ENCODE peak calls at places on chromosomes 11 and 22, in eight cellular contexts. One of them, this sample, is unnamed.

GRCh38 chr11:68363771-68364170 is 51.4 kb downstream of the LRP5 start:
- DNase-seq in A549: no peak
- DNase-seq in Peyer's patch: no peak
- DNase-seq in HCT116: no peak
- DNase-seq in IMR-90: no peak
- DNase-seq in ovary: no peak
- DNase-seq in K562: no peak
- DNase-seq in spleen: no peak
- DNase-seq in this sample: peak; percentile 36

GRCh38 chr11:67406969-67407699 is 3.3 kb downstream of the TBC1D10C start:
- DNase-seq in HCT116: no peak
- DNase-seq in K562: no peak
- DNase-seq in A549: no peak
- DNase-seq in spleen: peak; percentile 83
- DNase-seq in ovary: no peak
- DNase-seq in Peyer's patch: peak; percentile 54
- DNase-seq in IMR-90: no peak
- DNase-seq in this sample: no peak

GRCh38 chr22:38956551-38956950 is 858 bp upstream of the APOBEC3A start:
- DNase-seq in A549: no peak
- DNase-seq in Peyer's patch: peak; percentile 29
- DNase-seq in K562: no peak
- DNase-seq in HCT116: no peak
- DNase-seq in IMR-90: no peak
- DNase-seq in spleen: peak; percentile 72
- DNase-seq in ovary: no peak
- DNase-seq in this sample: no peak

GRCh38 chr11:107006076-107006833 is 12.0 kb downstream of the GUCY1A2 start:
- DNase-seq in A549: no peak
- DNase-seq in IMR-90: no peak
- DNase-seq in ovary: no peak
- DNase-seq in spleen: no peak
- DNase-seq in K562: no peak
- DNase-seq in HCT116: no peak
- DNase-seq in Peyer's patch: no peak
- DNase-seq in this sample: no peak

GRCh38 chr11:2553198-2553597 is 108.4 kb downstream of the KCNQ1 start:
- DNase-seq in K562: no peak
- DNase-seq in A549: no peak
- DNase-seq in spleen: no peak
- DNase-seq in ovary: no peak
- DNase-seq in Peyer's patch: no peak
- DNase-seq in HCT116: no peak
- DNase-seq in IMR-90: no peak
- DNase-seq in this sample: no peak

GRCh38 chr22:27987557-27987956 is 68.5 kb upstream of the PITPNB start:
- DNase-seq in IMR-90: peak; percentile 93
- DNase-seq in HCT116: no peak
- DNase-seq in K562: no peak
- DNase-seq in spleen: no peak
- DNase-seq in ovary: no peak
- DNase-seq in A549: no peak
- DNase-seq in Peyer's patch: no peak
- DNase-seq in this sample: no peak

GRCh38 chr11:118912742-118913410 is 12.8 kb downstream of the BCL9L start:
- DNase-seq in spleen: peak; percentile 77
- DNase-seq in IMR-90: peak; percentile 24
- DNase-seq in ovary: peak; percentile 56
- DNase-seq in K562: no peak
- DNase-seq in HCT116: no peak
- DNase-seq in Peyer's patch: no peak
- DNase-seq in A549: peak; percentile 62
- DNase-seq in this sample: no peak

GRCh38 chr11:35906681-35907080 is 37.2 kb upstream of the LDLRAD3 start:
- DNase-seq in spleen: no peak
- DNase-seq in ovary: no peak
- DNase-seq in HCT116: no peak
- DNase-seq in K562: no peak
- DNase-seq in A549: no peak
- DNase-seq in Peyer's patch: no peak
- DNase-seq in IMR-90: no peak
- DNase-seq in this sample: no peak

GRCh38 chr11:9992306-9992705 is 301.7 kb downstream of the SBF2 start:
- DNase-seq in spleen: no peak
- DNase-seq in ovary: no peak
- DNase-seq in Peyer's patch: no peak
- DNase-seq in K562: no peak
- DNase-seq in A549: no peak
- DNase-seq in IMR-90: peak; percentile 27
- DNase-seq in HCT116: no peak
- DNase-seq in this sample: no peak

GRCh38 chr11:117424781-117425180 is 97.1 kb downstream of the CEP164 start:
- DNase-seq in IMR-90: no peak
- DNase-seq in K562: no peak
- DNase-seq in HCT116: no peak
- DNase-seq in spleen: peak; percentile 34
- DNase-seq in ovary: no peak
- DNase-seq in A549: no peak
- DNase-seq in Peyer's patch: no peak
- DNase-seq in this sample: peak; percentile 55

GRCh38 chr22:41175546-41175945 is 29.6 kb upstream of the L3MBTL2 start:
- DNase-seq in Peyer's patch: no peak
- DNase-seq in spleen: no peak
- DNase-seq in K562: no peak
- DNase-seq in HCT116: no peak
- DNase-seq in IMR-90: no peak
- DNase-seq in A549: no peak
- DNase-seq in ovary: no peak
- DNase-seq in this sample: no peak

GRCh38 chr11:16787035-16787744 is 48.7 kb downstream of the C11orf58 start:
- DNase-seq in A549: no peak
- DNase-seq in ovary: no peak
- DNase-seq in K562: no peak
- DNase-seq in HCT116: no peak
- DNase-seq in Peyer's patch: no peak
- DNase-seq in spleen: no peak
- DNase-seq in IMR-90: peak; percentile 23
- DNase-seq in this sample: no peak

DNA sequence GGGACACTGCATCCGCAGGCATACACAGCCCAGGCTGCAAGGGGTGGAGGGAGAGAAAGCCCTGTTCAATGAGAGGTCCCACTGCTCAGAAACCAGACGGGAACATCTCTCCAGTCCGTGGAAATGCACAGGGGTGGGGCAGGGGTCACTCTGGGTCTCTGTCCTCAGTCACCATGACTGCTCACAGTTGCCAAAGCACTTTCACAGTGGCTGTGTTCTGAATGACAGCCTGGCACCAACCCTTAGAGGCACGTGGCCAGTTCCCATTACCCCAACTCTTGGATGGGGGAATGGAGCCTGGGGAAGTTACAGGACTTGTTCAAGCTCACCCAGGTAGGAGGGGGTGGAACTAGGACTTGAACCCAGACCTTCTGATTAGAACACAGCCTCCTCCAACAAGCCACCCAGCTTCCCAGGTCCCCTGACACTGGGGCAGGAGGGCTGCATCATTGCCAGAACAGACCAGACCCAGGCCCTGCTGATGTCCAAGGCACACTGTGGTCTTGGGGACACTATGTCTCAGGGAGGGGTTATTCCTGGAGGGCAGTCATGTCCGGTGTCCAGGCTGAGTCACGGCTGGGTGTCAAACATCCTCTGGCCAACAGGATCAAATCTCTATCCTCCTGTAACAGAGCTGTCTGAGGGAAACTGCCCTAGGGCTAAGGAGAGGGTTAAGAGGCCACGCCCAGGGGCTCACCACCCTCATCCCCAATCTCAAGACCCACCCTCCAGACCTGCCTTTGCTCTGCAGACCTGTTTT is 8.2 kb downstream of the ZNF70 start:
- DNase-seq in Peyer's patch: no peak
- DNase-seq in spleen: no peak
- DNase-seq in K562: peak; percentile 19
- DNase-seq in HCT116: no peak
- DNase-seq in A549: no peak
- DNase-seq in ovary: no peak
- DNase-seq in IMR-90: no peak
- DNase-seq in this sample: peak; percentile 47
- TF ChIP-seq POLR2A in Peyer's patch: no peak
- TF ChIP-seq POLR2A in spleen: no peak
- TF ChIP-seq POLR2A in K562: no peak
- TF ChIP-seq POLR2A in HCT116: no peak
- TF ChIP-seq POLR2A in A549: no peak
- TF ChIP-seq POLR2A in ovary: no peak
- TF ChIP-seq POLR2A in IMR-90: no peak
- TF ChIP-seq POLR2A in this sample: no peak

GRCh38 chr11:64229090-64229958 is 1.0 kb upstream of the DNAJC4 start:
- DNase-seq in ovary: no peak
- DNase-seq in spleen: peak; percentile 83
- DNase-seq in Peyer's patch: no peak
- DNase-seq in IMR-90: no peak
- DNase-seq in K562: no peak
- DNase-seq in HCT116: no peak
- DNase-seq in A549: no peak
- DNase-seq in this sample: no peak
- H3K4me1 ChIP-seq in ovary: peaks cover 29% of the 10 kb centered on the region
- H3K4me1 ChIP-seq in spleen: peaks cover 94% of the 10 kb centered on the region
- H3K4me1 ChIP-seq in Peyer's patch: no peaks in the 10 kb centered on the region
- H3K4me1 ChIP-seq in IMR-90: peaks cover 23% of the 10 kb centered on the region
- H3K4me1 ChIP-seq in K562: peaks cover 29% of the 10 kb centered on the region
- H3K4me1 ChIP-seq in HCT116: peaks cover 28% of the 10 kb centered on the region
- H3K4me1 ChIP-seq in A549: peaks cover 48% of the 10 kb centered on the region
- H3K4me1 ChIP-seq in this sample: peaks cover 47% of the 10 kb centered on the region

GRCh38 chr11:65165847-65166317 is 4.2 kb upstream of the SPDYC start:
- DNase-seq in Peyer's patch: peak; percentile 68
- DNase-seq in A549: no peak
- DNase-seq in IMR-90: no peak
- DNase-seq in spleen: no peak
- DNase-seq in HCT116: no peak
- DNase-seq in K562: no peak
- DNase-seq in ovary: no peak
- DNase-seq in this sample: no peak
- H3K4me3 ChIP-seq in Peyer's patch: peak overlapping the region; percentile 42
- H3K4me3 ChIP-seq in A549: no peak overlapping the region
- H3K4me3 ChIP-seq in IMR-90: no peak overlapping the region
- H3K4me3 ChIP-seq in spleen: no peak overlapping the region
- H3K4me3 ChIP-seq in HCT116: no peak overlapping the region
- H3K4me3 ChIP-seq in K562: no peak overlapping the region
- H3K4me3 ChIP-seq in ovary: peak overlapping the region; percentile 2
- H3K4me3 ChIP-seq in this sample: no peak overlapping the region

DNA sequence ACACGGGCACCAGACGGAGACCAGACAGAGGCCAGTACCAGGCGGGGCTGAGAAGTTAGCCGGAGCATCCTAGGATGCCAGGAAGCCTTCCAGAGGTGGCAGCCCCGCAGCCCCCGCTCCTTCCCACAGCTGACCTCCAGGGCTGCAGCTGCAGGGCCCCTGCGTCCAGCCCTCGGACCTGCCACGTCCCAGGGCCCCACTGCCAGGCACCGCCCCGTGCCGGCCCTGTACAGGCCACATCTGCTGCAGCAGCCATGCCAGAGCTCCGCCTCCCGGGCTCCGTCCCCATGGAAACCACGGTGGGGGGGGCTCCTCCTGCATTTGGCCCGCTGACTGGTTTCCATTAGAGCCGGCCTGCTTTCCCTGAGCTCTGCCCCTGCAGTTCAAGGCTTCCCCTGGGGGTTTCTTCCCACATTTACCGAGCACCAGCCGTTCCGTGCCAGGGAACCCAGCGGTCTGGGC is 62.5 kb upstream of the PPARA start:
- DNase-seq in Peyer's patch: peak; percentile 72
- DNase-seq in spleen: peak; percentile 85
- DNase-seq in IMR-90: peak; percentile 86
- DNase-seq in ovary: peak; percentile 96
- DNase-seq in K562: peak; percentile 77
- DNase-seq in HCT116: no peak
- DNase-seq in A549: peak; percentile 67
- DNase-seq in this sample: peak; percentile 52
- TF ChIP-seq POLR2A in Peyer's patch: no peak
- TF ChIP-seq POLR2A in spleen: no peak
- TF ChIP-seq POLR2A in IMR-90: no peak
- TF ChIP-seq POLR2A in ovary: no peak
- TF ChIP-seq POLR2A in K562: no peak
- TF ChIP-seq POLR2A in HCT116: no peak
- TF ChIP-seq POLR2A in A549: no peak
- TF ChIP-seq POLR2A in this sample: no peak

GRCh38 chr11:112150517-112150916 is 13.4 kb downstream of the IL18 start:
- DNase-seq in ovary: no peak
- DNase-seq in Peyer's patch: no peak
- DNase-seq in spleen: no peak
- DNase-seq in HCT116: no peak
- DNase-seq in A549: no peak
- DNase-seq in K562: no peak
- DNase-seq in IMR-90: no peak
- DNase-seq in this sample: no peak
- H3K4me1 ChIP-seq in ovary: no peaks in the 10 kb centered on the region
- H3K4me1 ChIP-seq in Peyer's patch: no peaks in the 10 kb centered on the region
- H3K4me1 ChIP-seq in spleen: no peaks in the 10 kb centered on the region
- H3K4me1 ChIP-seq in HCT116: no peaks in the 10 kb centered on the region
- H3K4me1 ChIP-seq in A549: peaks cover under 1% of the 10 kb centered on the region
- H3K4me1 ChIP-seq in K562: no peaks in the 10 kb centered on the region
- H3K4me1 ChIP-seq in IMR-90: no peaks in the 10 kb centered on the region
- H3K4me1 ChIP-seq in this sample: no peaks in the 10 kb centered on the region